ENCODE peak calls at places on chromosomes 16 and 17, in ten cellular contexts. One of them, this sample, is unnamed.

GRCh38 chr16:23999663-24000062 is 163.9 kb downstream of the PRKCB start:
- DNase-seq in memory B cell: no peak
- DNase-seq in frontal cortex: no peak
- DNase-seq in fibroblast of the conjunctiva: no peak
- DNase-seq in AG09309: no peak
- DNase-seq in T-helper 17 cell: no peak
- DNase-seq in stimulated activated CD4-positive, alpha-beta T cell treated with anti-CD3 and anti-CD28 coated beads, Interleukin-4, amount 100 ng/mL, for 48 hours: peak
- DNase-seq in HCEC 1CT: no peak
- DNase-seq in GM04504: no peak
- DNase-seq in NCI-H1105 treated with DMSO at 0.1 percent for 48 hours: no peak
- DNase-seq in this sample: no peak

GRCh38 chr17:28777178-28777577 is 33.4 kb downstream of the TRAF4 start:
- DNase-seq in NCI-H1105 treated with DMSO at 0.1 percent for 48 hours: no peak
- DNase-seq in T-helper 17 cell: no peak
- DNase-seq in memory B cell: no peak
- DNase-seq in fibroblast of the conjunctiva: no peak
- DNase-seq in frontal cortex: no peak
- DNase-seq in GM04504: no peak
- DNase-seq in HCEC 1CT: no peak
- DNase-seq in stimulated activated CD4-positive, alpha-beta T cell treated with anti-CD3 and anti-CD28 coated beads, Interleukin-4, amount 100 ng/mL, for 48 hours: no peak
- DNase-seq in AG09309: no peak
- DNase-seq in this sample: peak

GRCh38 chr16:4588961-4589360 is 25.7 kb downstream of the UBALD1 start:
- DNase-seq in fibroblast of the conjunctiva: no peak
- DNase-seq in frontal cortex: no peak
- DNase-seq in stimulated activated CD4-positive, alpha-beta T cell treated with anti-CD3 and anti-CD28 coated beads, Interleukin-4, amount 100 ng/mL, for 48 hours: no peak
- DNase-seq in GM04504: no peak
- DNase-seq in AG09309: no peak
- DNase-seq in memory B cell: no peak
- DNase-seq in NCI-H1105 treated with DMSO at 0.1 percent for 48 hours: no peak
- DNase-seq in T-helper 17 cell: no peak
- DNase-seq in HCEC 1CT: no peak
- DNase-seq in this sample: no peak

GRCh38 chr17:75853410-75853809 is 1.7 kb downstream of the WBP2 start:
- DNase-seq in AG09309: no peak
- DNase-seq in T-helper 17 cell: no peak
- DNase-seq in HCEC 1CT: peak
- DNase-seq in stimulated activated CD4-positive, alpha-beta T cell treated with anti-CD3 and anti-CD28 coated beads, Interleukin-4, amount 100 ng/mL, for 48 hours: no peak
- DNase-seq in NCI-H1105 treated with DMSO at 0.1 percent for 48 hours: no peak
- DNase-seq in frontal cortex: no peak
- DNase-seq in memory B cell: no peak
- DNase-seq in fibroblast of the conjunctiva: no peak
- DNase-seq in GM04504: peak
- DNase-seq in this sample: no peak

GRCh38 chr17:82867763-82868325 is 28.0 kb upstream of the ZNF750 start:
- DNase-seq in frontal cortex: no peak
- DNase-seq in T-helper 17 cell: no peak
- DNase-seq in fibroblast of the conjunctiva: no peak
- DNase-seq in HCEC 1CT: no peak
- DNase-seq in AG09309: no peak
- DNase-seq in NCI-H1105 treated with DMSO at 0.1 percent for 48 hours: no peak
- DNase-seq in stimulated activated CD4-positive, alpha-beta T cell treated with anti-CD3 and anti-CD28 coated beads, Interleukin-4, amount 100 ng/mL, for 48 hours: no peak
- DNase-seq in GM04504: no peak
- DNase-seq in memory B cell: no peak
- DNase-seq in this sample: no peak

GRCh38 chr17:45127583-45128300 is 4.6 kb downstream of the PLCD3 start:
- DNase-seq in HCEC 1CT: no peak
- DNase-seq in frontal cortex: no peak
- DNase-seq in AG09309: no peak
- DNase-seq in fibroblast of the conjunctiva: no peak
- DNase-seq in T-helper 17 cell: no peak
- DNase-seq in NCI-H1105 treated with DMSO at 0.1 percent for 48 hours: no peak
- DNase-seq in GM04504: peak
- DNase-seq in stimulated activated CD4-positive, alpha-beta T cell treated with anti-CD3 and anti-CD28 coated beads, Interleukin-4, amount 100 ng/mL, for 48 hours: no peak
- DNase-seq in memory B cell: no peak
- DNase-seq in this sample: no peak

GRCh38 chr17:416293-417206 is 63.9 kb upstream of the RPH3AL start:
- DNase-seq in memory B cell: peak
- DNase-seq in frontal cortex: no peak
- DNase-seq in NCI-H1105 treated with DMSO at 0.1 percent for 48 hours: no peak
- DNase-seq in fibroblast of the conjunctiva: no peak
- DNase-seq in AG09309: no peak
- DNase-seq in stimulated activated CD4-positive, alpha-beta T cell treated with anti-CD3 and anti-CD28 coated beads, Interleukin-4, amount 100 ng/mL, for 48 hours: peak
- DNase-seq in T-helper 17 cell: peak
- DNase-seq in HCEC 1CT: no peak
- DNase-seq in GM04504: no peak
- DNase-seq in this sample: no peak

GRCh38 chr17:79075433-79075805 is 795 bp downstream of the ENGASE start:
- DNase-seq in GM04504: no peak
- DNase-seq in memory B cell: no peak
- DNase-seq in stimulated activated CD4-positive, alpha-beta T cell treated with anti-CD3 and anti-CD28 coated beads, Interleukin-4, amount 100 ng/mL, for 48 hours: no peak
- DNase-seq in fibroblast of the conjunctiva: no peak
- DNase-seq in AG09309: no peak
- DNase-seq in frontal cortex: no peak
- DNase-seq in HCEC 1CT: peak
- DNase-seq in T-helper 17 cell: no peak
- DNase-seq in NCI-H1105 treated with DMSO at 0.1 percent for 48 hours: no peak
- DNase-seq in this sample: no peak

GRCh38 chr16:166375-167116 is 768 bp downstream of the HBM start:
- DNase-seq in AG09309: no peak
- DNase-seq in frontal cortex: no peak
- DNase-seq in stimulated activated CD4-positive, alpha-beta T cell treated with anti-CD3 and anti-CD28 coated beads, Interleukin-4, amount 100 ng/mL, for 48 hours: no peak
- DNase-seq in T-helper 17 cell: no peak
- DNase-seq in memory B cell: no peak
- DNase-seq in GM04504: no peak
- DNase-seq in NCI-H1105 treated with DMSO at 0.1 percent for 48 hours: no peak
- DNase-seq in fibroblast of the conjunctiva: no peak
- DNase-seq in HCEC 1CT: no peak
- DNase-seq in this sample: no peak

GRCh38 chr17:75691371-75692290 is 24.5 kb downstream of the SAP30BP start:
- DNase-seq in T-helper 17 cell: no peak
- DNase-seq in fibroblast of the conjunctiva: no peak
- DNase-seq in stimulated activated CD4-positive, alpha-beta T cell treated with anti-CD3 and anti-CD28 coated beads, Interleukin-4, amount 100 ng/mL, for 48 hours: peak
- DNase-seq in memory B cell: no peak
- DNase-seq in NCI-H1105 treated with DMSO at 0.1 percent for 48 hours: no peak
- DNase-seq in HCEC 1CT: peak
- DNase-seq in AG09309: no peak
- DNase-seq in frontal cortex: no peak
- DNase-seq in GM04504: no peak
- DNase-seq in this sample: peak

GRCh38 chr17:68457168-68457538 is at the start of gene WIPI1:
- DNase-seq in fibroblast of the conjunctiva: no peak
- DNase-seq in AG09309: no peak
- DNase-seq in frontal cortex: no peak
- DNase-seq in HCEC 1CT: no peak
- DNase-seq in memory B cell: peak
- DNase-seq in GM04504: no peak
- DNase-seq in T-helper 17 cell: no peak
- DNase-seq in stimulated activated CD4-positive, alpha-beta T cell treated with anti-CD3 and anti-CD28 coated beads, Interleukin-4, amount 100 ng/mL, for 48 hours: no peak
- DNase-seq in NCI-H1105 treated with DMSO at 0.1 percent for 48 hours: peak
- DNase-seq in this sample: no peak

GRCh38 chr17:1455291-1455747 is 713 bp downstream of the CRK start:
- DNase-seq in NCI-H1105 treated with DMSO at 0.1 percent for 48 hours: peak
- DNase-seq in AG09309: peak
- DNase-seq in stimulated activated CD4-positive, alpha-beta T cell treated with anti-CD3 and anti-CD28 coated beads, Interleukin-4, amount 100 ng/mL, for 48 hours: peak
- DNase-seq in T-helper 17 cell: peak
- DNase-seq in GM04504: peak
- DNase-seq in fibroblast of the conjunctiva: peak
- DNase-seq in frontal cortex: no peak
- DNase-seq in memory B cell: peak
- DNase-seq in HCEC 1CT: peak
- DNase-seq in this sample: no peak

GRCh38 chr16:68353366-68353765 is 42.5 kb downstream of the PRMT7 start:
- DNase-seq in HCEC 1CT: no peak
- DNase-seq in AG09309: no peak
- DNase-seq in T-helper 17 cell: no peak
- DNase-seq in GM04504: no peak
- DNase-seq in stimulated activated CD4-positive, alpha-beta T cell treated with anti-CD3 and anti-CD28 coated beads, Interleukin-4, amount 100 ng/mL, for 48 hours: no peak
- DNase-seq in fibroblast of the conjunctiva: no peak
- DNase-seq in memory B cell: no peak
- DNase-seq in frontal cortex: no peak
- DNase-seq in NCI-H1105 treated with DMSO at 0.1 percent for 48 hours: no peak
- DNase-seq in this sample: no peak

GRCh38 chr16:22348296-22348695 is 26.1 kb downstream of the CDR2 start:
- DNase-seq in AG09309: no peak
- DNase-seq in NCI-H1105 treated with DMSO at 0.1 percent for 48 hours: no peak
- DNase-seq in GM04504: no peak
- DNase-seq in frontal cortex: no peak
- DNase-seq in HCEC 1CT: no peak
- DNase-seq in stimulated activated CD4-positive, alpha-beta T cell treated with anti-CD3 and anti-CD28 coated beads, Interleukin-4, amount 100 ng/mL, for 48 hours: no peak
- DNase-seq in T-helper 17 cell: no peak
- DNase-seq in memory B cell: no peak
- DNase-seq in fibroblast of the conjunctiva: no peak
- DNase-seq in this sample: no peak